ENCODE peak calls at places on chromosomes 4 and X, in eight cellular contexts. P is AG04450; K is KG1; X is NCI-H187 treated with DMSO at 0.1 percent for 48 hours; C is COR-L47; Y is NCI-H2081; F is naive thymus-derived CD4-positive, alpha-beta T cell; O is type B pancreatic cell. Z is an unnamed sample.

GRCh38 chr4:726235-726787 is 20.7 kb downstream of the PCGF3 start:
- DNase-seq in Y (no peak), X (no peak), C (no peak), P (no peak), F (no peak), O (no peak), K (no peak), Z (no peak)

GRCh38 chr4:27010334-27010940 is 149.8 kb downstream of the STIM2 start:
- DNase-seq in O (no peak), X (no peak), F (peak), C (peak), P (no peak), Y (peak), K (peak), Z (peak)

GRCh38 chr4:4405358-4405962 is 18.6 kb downstream of the NSG1 start:
- DNase-seq in C (no peak), X (no peak), Y (no peak), F (no peak), K (no peak), P (no peak), O (no peak), Z (no peak)

GRCh38 chr4:80646061-80646460 is 310.5 kb downstream of the CFAP299 start:
- DNase-seq in Y (no peak), X (no peak), C (no peak), F (no peak), K (no peak), P (no peak), O (no peak), Z (no peak)

GRCh38 chrX:153966283-153966688 is 5.3 kb downstream of the HCFC1 start:
- DNase-seq in K (no peak), O (no peak), X (no peak), Y (no peak), C (no peak), F (no peak), P (no peak), Z (no peak)

GRCh38 chrX:130118941-130119640 is 8.8 kb upstream of the ELF4 start:
- DNase-seq in K (no peak), X (no peak), O (no peak), C (no peak), Y (no peak), P (peak), F (no peak), Z (no peak)

GRCh38 chrX:136639506-136640176 is 8.3 kb upstream of the CD40LG start:
- DNase-seq in P (no peak), Y (no peak), C (no peak), F (no peak), O (no peak), K (no peak), X (no peak), Z (no peak)

GRCh38 chr4:80058740-80059139 is 14.3 kb downstream of the ANTXR2 start:
- DNase-seq in X (no peak), P (no peak), F (no peak), Y (no peak), K (peak), C (no peak), O (no peak), Z (no peak)

GRCh38 chr4:112706840-112707207 is 69.9 kb downstream of the LARP7 start:
- DNase-seq in C (no peak), P (no peak), O (no peak), X (no peak), Y (no peak), K (peak), F (no peak), Z (no peak)

GRCh38 chr4:18695733-18696527 is 674.4 kb upstream of the LCORL start:
- DNase-seq in Y (peak), X (no peak), K (no peak), P (no peak), F (no peak), O (no peak), C (no peak), Z (no peak)

GRCh38 chr4:74431113-74431826 is 13.7 kb upstream of the AREG start:
- DNase-seq in F (no peak), K (peak), C (no peak), O (no peak), P (no peak), X (no peak), Y (no peak), Z (no peak)

Z was measured in HEK293T.